ENCODE peak calls at places on chromosomes 2 and 18, in five cellular contexts. Q, S, R, O and G are unnamed samples.
A peak's percentile ranks its signal among the peaks of the same experiment; 100 is the strongest.

GRCh38 chr18:27887711-27888495 is 289.0 kb downstream of the CDH2 start:
- DNase-seq in Q (no peak), S (no peak), R (no peak), O (no peak), G (no peak)

GRCh38 chr2:65746919-65747678 is 314.7 kb upstream of the SPRED2 start:
- DNase-seq in Q (no peak), S (no peak), R (no peak), O (no peak), G (no peak)

GRCh38 chr2:241417626-241418025 is 61.5 kb downstream of the FARP2 start:
- DNase-seq in Q (no peak), S (no peak), R (peak; percentile 98), O (no peak), G (no peak)

GRCh38 chr18:24073791-24074190 is 59.2 kb downstream of the TTC39C start:
- DNase-seq in Q (no peak), S (no peak), R (no peak), O (no peak), G (no peak)

GRCh38 chr18:59388180-59388579 is 29.1 kb upstream of the LMAN1 start:
- DNase-seq in Q (no peak), S (no peak), R (peak; percentile 96), O (no peak), G (no peak)

GRCh38 chr2:86087936-86088850 is 17.5 kb downstream of the POLR1A start:
- DNase-seq in Q (no peak), S (no peak), R (no peak), O (no peak), G (no peak)

GRCh38 chr2:171855401-171855800 is 38.6 kb downstream of the SLC25A12 start:
- DNase-seq in Q (no peak), S (no peak), R (no peak), O (no peak), G (no peak)

GRCh38 chr2:38863061-38863695 is 12.6 kb downstream of the DHX57 start:
- DNase-seq in Q (no peak), S (no peak), R (peak; percentile 5), O (no peak), G (no peak)

GRCh38 chr2:163692611-163693482 is 43.0 kb downstream of the FIGN start:
- DNase-seq in Q (no peak), S (no peak), R (no peak), O (no peak), G (no peak)

GRCh38 chr18:55317832-55318231 is 270.2 kb downstream of the TCF4 start:
- DNase-seq in Q (no peak), S (no peak), R (peak; percentile 61), O (no peak), G (no peak)

GRCh38 chr2:18311413-18311812 is 249.0 kb downstream of the RDH14 start:
- DNase-seq in Q (no peak), S (no peak), R (peak; percentile 89), O (no peak), G (no peak)

GRCh38 chr2:119219873-119220272 is 3.8 kb upstream of the STEAP3 start:
- DNase-seq in Q (no peak), S (no peak), R (no peak), O (no peak), G (no peak)

GRCh38 chr2:105691942-105692341 is 52.8 kb upstream of the NCK2 start:
- DNase-seq in Q (no peak), S (no peak), R (no peak), O (no peak), G (no peak)

GRCh38 chr2:239164281-239164871 is 236.4 kb downstream of the HDAC4 start:
- DNase-seq in Q (no peak), S (peak; percentile 21), R (no peak), O (no peak), G (peak; percentile 7)

GRCh38 chr2:43950383-43951008 is 45.3 kb downstream of the LRPPRC start:
- DNase-seq in Q (no peak), S (no peak), R (peak; percentile 14), O (peak; percentile 16), G (no peak)

GRCh38 chr2:60515751-60516226 is 37.7 kb downstream of the BCL11A start:
- DNase-seq in Q (no peak), S (peak; percentile 25), R (no peak), O (no peak), G (no peak)

GRCh38 chr2:235171511-235172130 is 219.8 kb downstream of the SH3BP4 start:
- DNase-seq in Q (no peak), S (no peak), R (no peak), O (no peak), G (no peak)

GRCh38 chr2:142285480-142285879 is 154.7 kb upstream of the LRP1B start:
- DNase-seq in Q (no peak), S (no peak), R (no peak), O (no peak), G (no peak)

GRCh38 chr2:95374916-95375471 is 27.5 kb upstream of the FAHD2A start:
- DNase-seq in Q (no peak), S (no peak), R (no peak), O (no peak), G (no peak)

GRCh38 chr2:227848586-227848985 is 22.8 kb upstream of the DAW1 start:
- DNase-seq in Q (no peak), S (no peak), R (no peak), O (no peak), G (no peak)

GRCh38 chr2:147149589-147150245 is 695.1 kb upstream of the ACVR2A start:
- DNase-seq in Q (no peak), S (no peak), R (no peak), O (no peak), G (no peak)

GRCh38 chr18:62434798-62435197 is 88.0 kb upstream of the ZCCHC2 start:
- DNase-seq in Q (no peak), S (no peak), R (no peak), O (no peak), G (no peak)

GRCh38 chr2:100394111-100394641 is 23.3 kb downstream of the CHST10 start:
- DNase-seq in Q (no peak), S (no peak), R (no peak), O (no peak), G (no peak)

GRCh38 chr2:138503087-138503442 is 1.5 kb downstream of the SPOPL start:
- DNase-seq in Q (no peak), S (peak; percentile 8), R (no peak), O (no peak), G (no peak)

GRCh38 chr2:121075006-121075545 is 209.9 kb downstream of the TFCP2L1 start:
- DNase-seq in Q (no peak), S (peak; percentile 66), R (peak; percentile 9), O (peak; percentile 57), G (no peak)

GRCh38 chr2:32792416-32792815 is 154.3 kb upstream of the LTBP1 start:
- DNase-seq in Q (no peak), S (no peak), R (no peak), O (peak; percentile 83), G (no peak)

GRCh38 chr2:7203056-7203467 is 285.9 kb downstream of the RNF144A start:
- DNase-seq in Q (peak; percentile 5), S (peak; percentile 66), R (peak; percentile 80), O (no peak), G (peak; percentile 55)

GRCh38 chr2:230346921-230347533 is 20.0 kb downstream of the SP140L start:
- DNase-seq in Q (no peak), S (peak; percentile 27), R (no peak), O (no peak), G (no peak)